ENCODE peak calls at places on chromosomes 6 and 20, in six cellular contexts. I is lung, E is HFFc6, K is 8988T, O is fibroblast of the conjunctiva, M is T47D. T is an unnamed sample.
A peak's percentile ranks its signal among the peaks of the same experiment; 100 is the strongest.

GRCh38 chr20:17733781-17734304 is 34.1 kb downstream of the BANF2 start:
- DNase-seq in I (no peak), O (no peak), M (no peak), K (no peak), E (no peak), T (no peak)

GRCh38 chr20:37518606-37519507 is 2.2 kb upstream of the NNAT start:
- DNase-seq in M (no peak), K (no peak), I (no peak), O (no peak), E (no peak), T (no peak)

GRCh38 chr6:120826253-120826652 is 508.0 kb downstream of the TBC1D32 start:
- DNase-seq in M (peak; percentile 62), O (no peak), E (no peak), I (no peak), K (no peak), T (no peak)

GRCh38 chr20:17097603-17098002 is 129.2 kb upstream of the PCSK2 start:
- DNase-seq in E (no peak), O (no peak), K (no peak), I (no peak), M (no peak), T (no peak)

GRCh38 chr6:26305097-26305841 is 59.7 kb upstream of the BTN3A2 start:
- DNase-seq in K (no peak), O (peak; percentile 75), E (peak; percentile 91), M (peak; percentile 66), I (no peak), T (no peak)

GRCh38 chr6:3229566-3230274 is 2.3 kb upstream of the TUBB2B start:
- DNase-seq in K (no peak), I (no peak), O (no peak), E (no peak), M (peak; percentile 31), T (no peak)

GRCh38 chr20:31602779-31603441 is 2.2 kb upstream of the ID1 start:
- DNase-seq in I (no peak), O (no peak), M (no peak), E (peak; percentile 79), K (no peak), T (no peak)

GRCh38 chr20:37007898-37008649 is 56.6 kb upstream of the SAMHD1 start:
- DNase-seq in E (peak; percentile 43), K (peak; percentile 47), O (peak; percentile 29), M (peak; percentile 59), I (no peak), T (no peak)

GRCh38 chr6:152189736-152190135 is 382.3 kb downstream of the ESR1 start:
- DNase-seq in M (no peak), I (no peak), E (peak; percentile 12), O (no peak), K (no peak), T (no peak)

GRCh38 chr6:30075094-30075986 is at the start of gene RNF39:
- DNase-seq in E (no peak), K (no peak), I (peak; percentile 68), M (peak; percentile 90), O (no peak), T (no peak)

GRCh38 chr6:2659882-2660281 is 90.8 kb downstream of the MYLK4 start:
- DNase-seq in E (no peak), I (no peak), M (no peak), O (no peak), K (no peak), T (no peak)

GRCh38 chr6:8830794-8831193 is 395.4 kb upstream of the SLC35B3 start:
- DNase-seq in O (no peak), K (no peak), E (no peak), I (no peak), M (no peak), T (no peak)

GRCh38 chr20:26208296-26209091 is 511.8 kb upstream of the ZNF337 start:
- DNase-seq in O (no peak), E (no peak), K (no peak), M (no peak), I (peak; percentile 56), T (no peak)

GRCh38 chr20:34971873-34972235 is 16.2 kb downstream of the MYH7B start:
- DNase-seq in M (no peak), I (no peak), K (no peak), E (no peak), O (no peak), T (no peak)

GRCh38 chr20:44008806-44009678 is 94.4 kb downstream of the TOX2 start:
- DNase-seq in M (peak; percentile 13), I (no peak), O (no peak), K (no peak), E (no peak), T (no peak)

GRCh38 chr20:10962937-10963336 is 289.1 kb upstream of the JAG1 start:
- DNase-seq in K (no peak), M (no peak), E (no peak), O (no peak), I (no peak), T (no peak)

GRCh38 chr6:83270971-83271714 is 78.0 kb downstream of the RWDD2A start:
- DNase-seq in I (no peak), K (no peak), E (peak; percentile 89), M (no peak), O (peak; percentile 13), T (peak; percentile 70)